ENCODE peak calls at places on chromosome 18, in nine cellular contexts. D is CD8-positive, alpha-beta T cell; X is GM13976; M is cardiac fibroblast; P is stimulated activated CD8-positive, alpha-beta memory T cell treated with anti-CD3 and anti-CD28 coated beads, Interleukin-15, amount 100 ng/mL, for 24 hours; J is NCI-H2171; F is non-pigmented ciliary epithelial cell; T is NCI-H510A treated with DMSO at 0.1 percent for 48 hours; Y is AG04450. R is an unnamed sample.

GRCh38 chr18:49690307-49690706 is 123.0 kb downstream of the ACAA2 start:
- DNase-seq in D (no peak), X (no peak), M (peak), P (no peak), J (no peak), F (peak), T (no peak), Y (peak), R (peak)

GRCh38 chr18:59414254-59414653 is 55.2 kb upstream of the LMAN1 start:
- DNase-seq in D (no peak), X (no peak), M (no peak), P (no peak), J (no peak), F (no peak), T (no peak), Y (no peak), R (no peak)

GRCh38 chr18:8526316-8526715 is 82.9 kb upstream of the RAB12 start:
- DNase-seq in D (no peak), X (no peak), M (no peak), P (no peak), J (no peak), F (no peak), T (no peak), Y (no peak), R (no peak)

GRCh38 chr18:59950215-59950944 is 50.6 kb downstream of the PMAIP1 start:
- DNase-seq in D (no peak), X (no peak), M (peak), P (no peak), J (peak), F (no peak), T (no peak), Y (no peak), R (no peak)

GRCh38 chr18:10490401-10491289 is 35.2 kb upstream of the NAPG start:
- DNase-seq in D (peak), X (peak), M (no peak), P (no peak), J (no peak), F (no peak), T (no peak), Y (no peak), R (no peak)

GRCh38 chr18:60021556-60021955 is 121.8 kb downstream of the PMAIP1 start:
- DNase-seq in D (no peak), X (no peak), M (no peak), P (no peak), J (no peak), F (no peak), T (no peak), Y (no peak), R (no peak)

GRCh38 chr18:48230459-48231113 is 178.6 kb downstream of the ZBTB7C start:
- DNase-seq in D (no peak), X (peak), M (peak), P (no peak), J (no peak), F (no peak), T (peak), Y (peak), R (peak)

GRCh38 chr18:76928179-76928868 is 106.0 kb downstream of the ZNF236 start:
- DNase-seq in D (no peak), X (no peak), M (no peak), P (no peak), J (no peak), F (no peak), T (no peak), Y (no peak), R (no peak)

GRCh38 chr18:79926306-79926705 is 25.1 kb downstream of the SLC66A2 start:
- DNase-seq in D (no peak), X (no peak), M (no peak), P (no peak), J (no peak), F (no peak), T (no peak), Y (no peak), R (no peak)

GRCh38 chr18:7575465-7576026 is 8.4 kb downstream of the PTPRM start:
- DNase-seq in D (no peak), X (no peak), M (peak), P (no peak), J (no peak), F (no peak), T (no peak), Y (no peak), R (no peak)

GRCh38 chr18:74153793-74154192 is 5.5 kb downstream of the TIMM21 start:
- DNase-seq in D (no peak), X (no peak), M (no peak), P (no peak), J (no peak), F (no peak), T (no peak), Y (no peak), R (no peak)

GRCh38 chr18:79938196-79938595 is 13.3 kb downstream of the SLC66A2 start:
- DNase-seq in D (peak), X (no peak), M (no peak), P (no peak), J (no peak), F (no peak), T (no peak), Y (no peak), R (no peak)

GRCh38 chr18:32441536-32441935 is 29.1 kb downstream of the GAREM1 start:
- DNase-seq in D (no peak), X (no peak), M (peak), P (no peak), J (no peak), F (no peak), T (no peak), Y (no peak), R (no peak)

GRCh38 chr18:63322908-63323634 is 3.5 kb upstream of the BCL2 start:
- DNase-seq in D (peak), X (peak), M (peak), P (no peak), J (peak), F (peak), T (peak), Y (peak), R (no peak)

GRCh38 chr18:25144835-25145234 is 207.1 kb downstream of the ZNF521 start:
- DNase-seq in D (no peak), X (no peak), M (peak), P (no peak), J (no peak), F (peak), T (no peak), Y (peak), R (no peak)

GRCh38 chr18:22432672-22433137 is 15.0 kb upstream of the CTAGE1 start:
- DNase-seq in D (no peak), X (no peak), M (peak), P (no peak), J (no peak), F (peak), T (no peak), Y (peak), R (peak)

GRCh38 chr18:23805898-23806297 is 116.6 kb downstream of the LAMA3 start:
- DNase-seq in D (no peak), X (no peak), M (peak), P (no peak), J (no peak), F (no peak), T (no peak), Y (no peak), R (no peak)

GRCh38 chr18:23595610-23596009 is 9.3 kb upstream of the NPC1 start:
- DNase-seq in D (no peak), X (no peak), M (no peak), P (no peak), J (no peak), F (no peak), T (no peak), Y (no peak), R (no peak)

GRCh38 chr18:3645384-3646156 is 195.6 kb downstream of the TGIF1 start:
- DNase-seq in D (no peak), X (no peak), M (no peak), P (no peak), J (no peak), F (no peak), T (no peak), Y (no peak), R (no peak)

GRCh38 chr18:79949571-79950439 is 1.6 kb downstream of the SLC66A2 start:
- DNase-seq in D (no peak), X (peak), M (peak), P (no peak), J (no peak), F (no peak), T (no peak), Y (no peak), R (no peak)

R was measured in HS-27A.